ENCODE peak calls at places on chromosomes 3 and 15, in six cellular contexts. One of them, this sample, is unnamed.

GRCh38 chr3:155870945-155871745 is 695 bp downstream of the GMPS start:
- DNase-seq in upper lobe of left lung: peak; percentile 77
- DNase-seq in aorta: peak; percentile 86
- DNase-seq in cardiac muscle cell: peak; percentile 35
- DNase-seq in lower lobe of right lung: peak; percentile 71
- DNase-seq in body of pancreas: peak; percentile 55
- DNase-seq in this sample: peak; percentile 17

GRCh38 chr3:39812537-39812936 is 3.1 kb downstream of the MYRIP start:
- DNase-seq in upper lobe of left lung: no peak
- DNase-seq in aorta: no peak
- DNase-seq in cardiac muscle cell: peak; percentile 29
- DNase-seq in lower lobe of right lung: no peak
- DNase-seq in body of pancreas: peak; percentile 41
- DNase-seq in this sample: no peak

GRCh38 chr15:61992518-61992917 is 67.7 kb downstream of the VPS13C start:
- DNase-seq in upper lobe of left lung: no peak
- DNase-seq in aorta: no peak
- DNase-seq in cardiac muscle cell: no peak
- DNase-seq in lower lobe of right lung: no peak
- DNase-seq in body of pancreas: no peak
- DNase-seq in this sample: no peak

GRCh38 chr3:50050361-50050760 is 38.4 kb upstream of the RBM5 start:
- DNase-seq in upper lobe of left lung: no peak
- DNase-seq in aorta: no peak
- DNase-seq in cardiac muscle cell: peak; percentile 82
- DNase-seq in lower lobe of right lung: no peak
- DNase-seq in body of pancreas: no peak
- DNase-seq in this sample: no peak

GRCh38 chr3:155772801-155773200 is 27.9 kb upstream of the PLCH1 start:
- DNase-seq in upper lobe of left lung: no peak
- DNase-seq in aorta: no peak
- DNase-seq in cardiac muscle cell: no peak
- DNase-seq in lower lobe of right lung: no peak
- DNase-seq in body of pancreas: no peak
- DNase-seq in this sample: no peak

GRCh38 chr15:101497017-101497416 is 7.5 kb upstream of the PCSK6 start:
- DNase-seq in upper lobe of left lung: no peak
- DNase-seq in aorta: no peak
- DNase-seq in cardiac muscle cell: no peak
- DNase-seq in lower lobe of right lung: no peak
- DNase-seq in body of pancreas: no peak
- DNase-seq in this sample: no peak

GRCh38 chr3:119585867-119586570 is 6.7 kb downstream of the ADPRH start:
- DNase-seq in upper lobe of left lung: no peak
- DNase-seq in aorta: no peak
- DNase-seq in cardiac muscle cell: no peak
- DNase-seq in lower lobe of right lung: no peak
- DNase-seq in body of pancreas: no peak
- DNase-seq in this sample: no peak

GRCh38 chr3:181851063-181851462 is 139.3 kb downstream of the SOX2 start:
- DNase-seq in upper lobe of left lung: no peak
- DNase-seq in aorta: no peak
- DNase-seq in cardiac muscle cell: no peak
- DNase-seq in lower lobe of right lung: no peak
- DNase-seq in body of pancreas: no peak
- DNase-seq in this sample: no peak

GRCh38 chr3:194375473-194375872 is 5.9 kb upstream of the LRRC15 start:
- DNase-seq in upper lobe of left lung: no peak
- DNase-seq in aorta: peak; percentile 28
- DNase-seq in cardiac muscle cell: no peak
- DNase-seq in lower lobe of right lung: no peak
- DNase-seq in body of pancreas: no peak
- DNase-seq in this sample: no peak

GRCh38 chr15:35999211-35999610 is 453.2 kb upstream of the DPH6 start:
- DNase-seq in upper lobe of left lung: no peak
- DNase-seq in aorta: no peak
- DNase-seq in cardiac muscle cell: no peak
- DNase-seq in lower lobe of right lung: no peak
- DNase-seq in body of pancreas: no peak
- DNase-seq in this sample: no peak

GRCh38 chr3:120129718-120130117 is 35.5 kb upstream of the GSK3B start:
- DNase-seq in upper lobe of left lung: no peak
- DNase-seq in aorta: no peak
- DNase-seq in cardiac muscle cell: no peak
- DNase-seq in lower lobe of right lung: no peak
- DNase-seq in body of pancreas: no peak
- DNase-seq in this sample: no peak

GRCh38 chr15:92883643-92884458 is 16.3 kb upstream of the CHD2 start:
- DNase-seq in upper lobe of left lung: no peak
- DNase-seq in aorta: no peak
- DNase-seq in cardiac muscle cell: peak; percentile 60
- DNase-seq in lower lobe of right lung: no peak
- DNase-seq in body of pancreas: no peak
- DNase-seq in this sample: no peak

GRCh38 chr3:5213574-5213966 is 26.1 kb downstream of the EDEM1 start:
- DNase-seq in upper lobe of left lung: no peak
- DNase-seq in aorta: no peak
- DNase-seq in cardiac muscle cell: no peak
- DNase-seq in lower lobe of right lung: no peak
- DNase-seq in body of pancreas: no peak
- DNase-seq in this sample: no peak

GRCh38 chr15:62404194-62404985 is 239.3 kb upstream of the C2CD4B start:
- DNase-seq in upper lobe of left lung: no peak
- DNase-seq in aorta: no peak
- DNase-seq in cardiac muscle cell: no peak
- DNase-seq in lower lobe of right lung: no peak
- DNase-seq in body of pancreas: no peak
- DNase-seq in this sample: no peak

GRCh38 chr3:115478359-115478758 is 145.0 kb upstream of the GAP43 start:
- DNase-seq in upper lobe of left lung: no peak
- DNase-seq in aorta: no peak
- DNase-seq in cardiac muscle cell: no peak
- DNase-seq in lower lobe of right lung: no peak
- DNase-seq in body of pancreas: no peak
- DNase-seq in this sample: no peak

GRCh38 chr15:40754883-40755815 is at the start of gene RMDN3:
- DNase-seq in upper lobe of left lung: peak; percentile 96
- DNase-seq in aorta: peak; percentile 98
- DNase-seq in cardiac muscle cell: peak; percentile 95
- DNase-seq in lower lobe of right lung: peak; percentile 96
- DNase-seq in body of pancreas: peak; percentile 94
- DNase-seq in this sample: peak; percentile 93

GRCh38 chr3:150725548-150725947 is 21.8 kb upstream of the ERICH6 start:
- DNase-seq in upper lobe of left lung: peak; percentile 49
- DNase-seq in aorta: no peak
- DNase-seq in cardiac muscle cell: no peak
- DNase-seq in lower lobe of right lung: no peak
- DNase-seq in body of pancreas: no peak
- DNase-seq in this sample: no peak

GRCh38 chr3:71805199-71805598 is 20.3 kb upstream of the PROK2 start:
- DNase-seq in upper lobe of left lung: peak; percentile 50
- DNase-seq in aorta: no peak
- DNase-seq in cardiac muscle cell: no peak
- DNase-seq in lower lobe of right lung: no peak
- DNase-seq in body of pancreas: no peak
- DNase-seq in this sample: no peak

GRCh38 chr3:110583373-110583935 is 488.2 kb upstream of the NECTIN3 start:
- DNase-seq in upper lobe of left lung: no peak
- DNase-seq in aorta: no peak
- DNase-seq in cardiac muscle cell: no peak
- DNase-seq in lower lobe of right lung: no peak
- DNase-seq in body of pancreas: no peak
- DNase-seq in this sample: no peak

GRCh38 chr15:70526221-70526973 is 237.0 kb downstream of the UACA start:
- DNase-seq in upper lobe of left lung: no peak
- DNase-seq in aorta: no peak
- DNase-seq in cardiac muscle cell: peak; percentile 53
- DNase-seq in lower lobe of right lung: no peak
- DNase-seq in body of pancreas: no peak
- DNase-seq in this sample: no peak

GRCh38 chr3:47577583-47578118 is 1.0 kb downstream of the CSPG5 start:
- DNase-seq in upper lobe of left lung: no peak
- DNase-seq in aorta: no peak
- DNase-seq in cardiac muscle cell: no peak
- DNase-seq in lower lobe of right lung: peak; percentile 50
- DNase-seq in body of pancreas: peak; percentile 13
- DNase-seq in this sample: no peak

GRCh38 chr15:101113114-101114005 is 138.5 kb downstream of the CHSY1 start:
- DNase-seq in upper lobe of left lung: no peak
- DNase-seq in aorta: peak; percentile 52
- DNase-seq in cardiac muscle cell: no peak
- DNase-seq in lower lobe of right lung: no peak
- DNase-seq in body of pancreas: no peak
- DNase-seq in this sample: no peak

GRCh38 chr3:147958754-147959153 is 549.6 kb downstream of the ZIC1 start:
- DNase-seq in upper lobe of left lung: no peak
- DNase-seq in aorta: no peak
- DNase-seq in cardiac muscle cell: no peak
- DNase-seq in lower lobe of right lung: no peak
- DNase-seq in body of pancreas: no peak
- DNase-seq in this sample: no peak

GRCh38 chr15:98853593-98854420 is 153.8 kb downstream of the PGPEP1L start:
- DNase-seq in upper lobe of left lung: peak; percentile 62
- DNase-seq in aorta: no peak
- DNase-seq in cardiac muscle cell: peak; percentile 41
- DNase-seq in lower lobe of right lung: peak; percentile 52
- DNase-seq in body of pancreas: no peak
- DNase-seq in this sample: no peak

GRCh38 chr3:129058441-129059194 is 2.0 kb upstream of the GP9 start:
- DNase-seq in upper lobe of left lung: no peak
- DNase-seq in aorta: peak; percentile 45
- DNase-seq in cardiac muscle cell: no peak
- DNase-seq in lower lobe of right lung: peak; percentile 36
- DNase-seq in body of pancreas: peak; percentile 70
- DNase-seq in this sample: no peak

DNA sequence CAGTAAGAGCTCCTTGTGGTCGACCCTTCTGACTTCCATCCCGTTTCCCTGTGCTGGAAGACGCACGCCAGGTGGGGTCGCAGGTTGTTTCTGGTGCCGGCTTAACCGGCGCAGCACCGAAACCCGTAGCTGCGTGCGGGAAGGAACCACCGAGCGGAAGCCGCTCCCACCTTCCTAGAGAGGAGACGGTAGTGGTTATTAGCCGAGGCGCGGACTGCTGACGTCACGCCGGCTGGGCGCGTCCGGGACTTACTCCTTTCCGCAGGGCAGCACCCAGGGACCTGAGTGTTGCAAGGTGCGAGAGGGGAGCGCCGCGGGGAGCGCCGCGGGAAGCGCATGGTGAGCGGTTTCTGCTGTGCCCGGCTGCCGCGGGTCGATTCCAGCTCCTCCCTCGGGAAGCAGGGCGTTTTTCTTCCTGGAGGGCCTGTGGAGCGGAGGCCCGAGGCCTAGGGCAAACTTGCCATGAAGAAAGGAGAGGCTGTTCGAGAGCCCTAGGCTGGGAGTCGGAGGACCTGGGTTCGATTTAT is at the start of gene ZNF501:
- DNase-seq in upper lobe of left lung: peak; percentile 95
- DNase-seq in aorta: peak; percentile 98
- DNase-seq in cardiac muscle cell: peak; percentile 97
- DNase-seq in lower lobe of right lung: peak; percentile 97
- DNase-seq in body of pancreas: peak; percentile 94
- DNase-seq in this sample: peak; percentile 57
- H3K9me3 ChIP-seq in upper lobe of left lung: peaks cover 27% of the 10 kb centered on the region
- H3K9me3 ChIP-seq in aorta: peaks cover 12% of the 10 kb centered on the region
- H3K9me3 ChIP-seq in cardiac muscle cell: no peaks in the 10 kb centered on the region
- H3K9me3 ChIP-seq in lower lobe of right lung: peaks cover 76% of the 10 kb centered on the region
- H3K9me3 ChIP-seq in body of pancreas: no peaks in the 10 kb centered on the region
- H3K9me3 ChIP-seq in this sample: peaks cover 29% of the 10 kb centered on the region

DNA sequence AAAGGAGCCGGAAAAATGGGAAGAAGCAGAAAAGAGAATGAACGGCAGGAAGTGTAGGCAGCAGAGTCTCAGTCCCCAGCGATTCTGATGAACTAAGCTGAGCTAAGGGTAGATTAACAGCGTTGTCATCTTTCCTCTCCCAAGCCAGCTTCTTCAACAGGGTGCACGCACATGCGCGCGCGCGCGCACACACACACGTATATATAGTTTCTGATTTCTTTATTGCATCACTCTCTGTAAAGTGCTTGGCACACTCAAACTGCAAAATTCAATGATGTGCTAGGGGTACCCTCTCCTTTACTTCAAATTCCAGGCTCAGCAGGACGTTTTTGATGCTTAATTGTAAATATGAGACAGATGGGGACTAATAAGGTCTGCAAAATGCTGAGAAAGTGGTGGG is 26.1 kb upstream of the VPS8 start:
- DNase-seq in upper lobe of left lung: no peak
- DNase-seq in aorta: peak; percentile 34
- DNase-seq in cardiac muscle cell: peak; percentile 13
- DNase-seq in lower lobe of right lung: no peak
- DNase-seq in body of pancreas: no peak
- DNase-seq in this sample: no peak
- H3K9me3 ChIP-seq in upper lobe of left lung: no peaks in the 10 kb centered on the region
- H3K9me3 ChIP-seq in aorta: no peaks in the 10 kb centered on the region
- H3K9me3 ChIP-seq in cardiac muscle cell: no peaks in the 10 kb centered on the region
- H3K9me3 ChIP-seq in lower lobe of right lung: no peaks in the 10 kb centered on the region
- H3K9me3 ChIP-seq in body of pancreas: no peaks in the 10 kb centered on the region
- H3K9me3 ChIP-seq in this sample: no peaks in the 10 kb centered on the region

GRCh38 chr15:22243440-22244130 is 163.3 kb downstream of the OR4M2 start:
- DNase-seq in upper lobe of left lung: no peak
- DNase-seq in aorta: peak; percentile 55
- DNase-seq in cardiac muscle cell: no peak
- DNase-seq in lower lobe of right lung: no peak
- DNase-seq in body of pancreas: no peak
- DNase-seq in this sample: no peak
- H3K9me3 ChIP-seq in upper lobe of left lung: no peaks in the 10 kb centered on the region
- H3K9me3 ChIP-seq in aorta: peaks cover 1% of the 10 kb centered on the region
- H3K9me3 ChIP-seq in cardiac muscle cell: peaks cover 6% of the 10 kb centered on the region
- H3K9me3 ChIP-seq in lower lobe of right lung: no peaks in the 10 kb centered on the region
- H3K9me3 ChIP-seq in body of pancreas: no peaks in the 10 kb centered on the region
- H3K9me3 ChIP-seq in this sample: no peaks in the 10 kb centered on the region

DNA sequence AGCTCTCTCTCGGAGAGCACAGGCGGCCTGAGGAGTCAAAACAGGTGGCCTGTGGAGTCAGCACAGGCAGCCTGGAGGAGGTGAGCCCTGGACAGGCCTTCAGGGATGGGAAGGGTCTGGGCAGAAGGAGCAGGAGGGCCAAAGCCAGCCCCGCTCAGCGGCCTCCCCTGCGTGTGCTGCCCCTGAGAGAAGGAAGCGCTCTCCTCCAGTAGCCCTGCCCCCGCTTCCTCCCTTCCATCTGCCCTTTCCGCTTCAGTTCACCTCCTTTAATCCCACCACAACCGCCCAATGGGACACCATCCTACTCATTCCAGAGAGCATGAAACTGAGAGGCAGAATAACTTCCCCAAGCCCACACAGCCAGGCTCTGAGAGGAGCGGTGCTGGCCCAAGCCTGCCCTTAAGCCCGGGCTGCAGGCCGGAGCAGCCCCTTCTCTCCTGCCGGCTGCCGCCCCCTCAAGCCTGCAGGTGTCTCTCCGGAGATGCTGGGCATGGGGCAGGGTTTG is 3.2 kb upstream of the NR2E3 start:
- DNase-seq in upper lobe of left lung: no peak
- DNase-seq in aorta: no peak
- DNase-seq in cardiac muscle cell: no peak
- DNase-seq in lower lobe of right lung: no peak
- DNase-seq in body of pancreas: no peak
- DNase-seq in this sample: no peak
- H3K9me3 ChIP-seq in upper lobe of left lung: no peaks in the 10 kb centered on the region
- H3K9me3 ChIP-seq in aorta: no peaks in the 10 kb centered on the region
- H3K9me3 ChIP-seq in cardiac muscle cell: no peaks in the 10 kb centered on the region
- H3K9me3 ChIP-seq in lower lobe of right lung: no peaks in the 10 kb centered on the region
- H3K9me3 ChIP-seq in body of pancreas: no peaks in the 10 kb centered on the region
- H3K9me3 ChIP-seq in this sample: no peaks in the 10 kb centered on the region

GRCh38 chr15:25093455-25094029 is 138.8 kb downstream of the SNRPN start:
- DNase-seq in upper lobe of left lung: no peak
- DNase-seq in aorta: no peak
- DNase-seq in cardiac muscle cell: no peak
- DNase-seq in lower lobe of right lung: no peak
- DNase-seq in body of pancreas: no peak
- DNase-seq in this sample: no peak
- H3K9me3 ChIP-seq in upper lobe of left lung: peaks cover 58% of the 10 kb centered on the region
- H3K9me3 ChIP-seq in aorta: peaks cover 12% of the 10 kb centered on the region
- H3K9me3 ChIP-seq in cardiac muscle cell: no peaks in the 10 kb centered on the region
- H3K9me3 ChIP-seq in lower lobe of right lung: peaks cover 100% of the 10 kb centered on the region
- H3K9me3 ChIP-seq in body of pancreas: no peaks in the 10 kb centered on the region
- H3K9me3 ChIP-seq in this sample: peaks cover 31% of the 10 kb centered on the region